ENCODE peak calls at places on chromosomes 3 and 15, in five cellular contexts. Y is thoracic aorta; S is CD4-positive, alpha-beta T cell; H is lung; Q is adrenal gland. L is an unnamed sample.
A peak's percentile ranks its signal among the peaks of the same experiment; 100 is the strongest.

GRCh38 chr15:51403946-51404695 is 62.7 kb downstream of the GLDN start:
- DNase-seq in H (peak; percentile 7), Y (no peak), Q (no peak), S (no peak), L (no peak)

GRCh38 chr3:37620071-37620635 is 241.5 kb upstream of the CTDSPL start:
- DNase-seq in H (no peak), Y (no peak), S (no peak), Q (no peak), L (no peak)

GRCh38 chr3:32551496-32551895 is 19.2 kb downstream of the DYNC1LI1 start:
- DNase-seq in Y (no peak), Q (no peak), S (no peak), H (no peak), L (no peak)

GRCh38 chr3:13494463-13495350 is 14.6 kb downstream of the HDAC11 start:
- DNase-seq in Y (no peak), Q (no peak), S (no peak), H (no peak), L (peak; percentile 77)

GRCh38 chr3:149085828-149086231 is 503 bp downstream of the HLTF start:
- DNase-seq in Y (no peak), Q (peak; percentile 57), S (no peak), H (no peak), L (no peak)

GRCh38 chr15:36598529-36599177 is 19.2 kb downstream of the CDIN1 start:
- DNase-seq in H (no peak), Y (no peak), Q (no peak), S (no peak), L (no peak)

GRCh38 chr3:149454746-149455145 is 19.8 kb upstream of the TM4SF4 start:
- DNase-seq in S (no peak), Q (no peak), Y (no peak), H (no peak), L (no peak)

GRCh38 chr3:148847351-148847750 is 17.7 kb upstream of the CPA3 start:
- DNase-seq in Y (no peak), Q (no peak), H (no peak), S (no peak), L (no peak)

GRCh38 chr3:48518069-48518468 is 14.1 kb upstream of the SHISA5 start:
- DNase-seq in H (no peak), Q (no peak), Y (no peak), S (no peak), L (peak; percentile 84)

GRCh38 chr3:156037356-156037755 is 83.0 kb upstream of the KCNAB1 start:
- DNase-seq in Y (no peak), Q (no peak), H (no peak), S (no peak), L (no peak)

GRCh38 chr15:52227456-52227855 is 36.3 kb upstream of the GNB5 start:
- DNase-seq in Y (peak; percentile 19), H (peak; percentile 58), S (peak; percentile 43), Q (peak; percentile 83), L (no peak)

GRCh38 chr3:121748638-121749275 is 784 bp downstream of the GOLGB1 start:
- DNase-seq in S (no peak), H (peak; percentile 73), Q (peak; percentile 83), Y (no peak), L (no peak)

GRCh38 chr3:47579875-47580274 is 1.2 kb upstream of the CSPG5 start:
- DNase-seq in Y (no peak), Q (no peak), S (no peak), H (no peak), L (no peak)

GRCh38 chr15:38436993-38437392 is 16.9 kb upstream of the FAM98B start:
- DNase-seq in H (no peak), Y (no peak), S (no peak), Q (no peak), L (no peak)

GRCh38 chr3:110227987-110228386 is 843.6 kb upstream of the NECTIN3 start:
- DNase-seq in Y (no peak), H (no peak), S (no peak), Q (no peak), L (no peak)

GRCh38 chr3:63795438-63795837 is 23.7 kb upstream of the C3orf49 start:
- DNase-seq in H (no peak), Q (no peak), S (no peak), Y (no peak), L (no peak)

GRCh38 chr3:143825513-143825912 is 22.8 kb downstream of the SLC9A9 start:
- DNase-seq in H (no peak), Q (peak; percentile 22), Y (no peak), S (no peak), L (no peak)

GRCh38 chr15:87578776-87579175 is 677.8 kb downstream of the NTRK3 start:
- DNase-seq in Y (no peak), Q (no peak), S (no peak), H (no peak), L (no peak)

DNA sequence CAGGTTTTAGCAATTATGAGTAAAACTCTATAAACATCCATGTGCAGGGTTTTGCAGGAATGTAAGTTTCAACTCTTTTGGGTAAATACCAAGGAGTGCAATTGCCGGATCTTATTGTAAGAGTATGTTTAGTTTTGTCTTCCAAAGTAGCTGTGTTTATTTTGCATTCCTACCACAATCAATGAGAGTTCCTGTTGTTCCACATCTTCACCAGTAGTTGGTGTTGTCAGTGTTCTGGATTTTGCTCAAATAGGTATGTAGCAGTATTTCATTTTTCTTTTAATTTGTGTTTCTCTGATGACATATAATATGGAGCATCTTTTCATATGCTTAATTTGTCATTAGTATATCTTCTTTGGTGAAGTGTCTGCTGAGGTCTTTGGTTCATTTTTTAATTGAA is 185.1 kb upstream of the GALNT15 start:
- DNase-seq in H (no peak), Y (no peak), Q (no peak), S (no peak), L (no peak)
- TF ChIP-seq CTCF in H (no peak), Y (no peak), Q (no peak), S (no peak), L (peak; percentile 61)

GRCh38 chr3:194970066-194970465 is 284.4 kb downstream of the FAM43A start:
- DNase-seq in Q (no peak), S (no peak), Y (no peak), H (no peak), L (no peak)

GRCh38 chr3:194971009-194971408 is 285.3 kb downstream of the FAM43A start:
- DNase-seq in H (no peak), Y (no peak), S (no peak), Q (no peak), L (no peak)

GRCh38 chr3:194971965-194972364 is 286.3 kb downstream of the FAM43A start:
- DNase-seq in H (no peak), S (no peak), Y (no peak), Q (no peak), L (no peak)

GRCh38 chr3:194964809-194965208 is 279.1 kb downstream of the FAM43A start:
- DNase-seq in Y (no peak), H (no peak), S (no peak), Q (no peak), L (no peak)

DNA sequence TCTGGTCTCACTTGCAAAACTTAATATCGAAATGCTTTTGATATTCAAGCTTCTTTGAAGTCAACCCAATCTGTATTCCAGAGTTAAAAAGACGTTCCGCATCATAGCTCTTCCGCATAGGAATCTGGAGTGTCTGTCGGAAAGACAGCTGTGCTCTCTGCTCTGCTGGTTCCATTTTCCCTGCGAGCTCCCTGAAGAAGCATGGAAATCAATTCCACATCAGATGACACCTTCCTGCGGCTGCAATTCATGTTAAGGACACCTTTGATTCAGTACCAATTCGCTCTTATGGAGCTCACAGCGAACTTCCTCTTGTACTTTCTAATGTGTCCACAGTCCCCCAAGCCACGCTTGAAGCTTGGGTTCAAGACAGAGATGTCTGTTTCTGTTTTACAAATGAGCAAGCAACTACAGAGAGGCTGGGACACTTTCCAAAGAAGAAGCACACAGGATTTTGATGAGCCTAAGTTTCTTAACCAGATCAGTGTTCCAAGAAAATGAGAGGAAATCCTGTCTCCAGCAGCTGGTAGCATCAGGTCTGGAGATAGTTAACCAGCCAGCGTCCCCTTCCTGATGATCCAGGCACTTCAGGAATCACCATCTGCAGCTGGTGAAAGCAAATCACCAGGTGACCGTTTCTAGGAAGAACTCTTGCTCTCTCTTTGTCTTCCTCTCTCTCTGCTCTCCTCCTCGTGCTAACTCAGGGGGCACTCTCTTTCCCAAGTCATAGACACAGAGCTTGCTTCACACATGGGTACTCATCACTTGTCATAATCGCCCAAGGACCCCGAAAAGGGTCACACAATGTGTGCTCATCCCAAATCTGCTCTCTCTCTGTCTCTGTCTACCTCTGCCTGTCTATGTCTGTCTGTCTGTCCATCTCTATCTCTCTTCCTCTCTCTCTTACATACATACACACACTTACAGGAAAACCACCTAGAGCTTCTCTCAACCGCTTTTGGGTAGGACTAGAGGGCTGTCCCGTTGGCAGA is 281.7 kb downstream of the FAM43A start:
- DNase-seq in Y (no peak), S (no peak), H (no peak), Q (no peak), L (no peak)
- TF ChIP-seq CTCF in Y (no peak), S (no peak), H (no peak), Q (no peak), L (no peak)

DNA sequence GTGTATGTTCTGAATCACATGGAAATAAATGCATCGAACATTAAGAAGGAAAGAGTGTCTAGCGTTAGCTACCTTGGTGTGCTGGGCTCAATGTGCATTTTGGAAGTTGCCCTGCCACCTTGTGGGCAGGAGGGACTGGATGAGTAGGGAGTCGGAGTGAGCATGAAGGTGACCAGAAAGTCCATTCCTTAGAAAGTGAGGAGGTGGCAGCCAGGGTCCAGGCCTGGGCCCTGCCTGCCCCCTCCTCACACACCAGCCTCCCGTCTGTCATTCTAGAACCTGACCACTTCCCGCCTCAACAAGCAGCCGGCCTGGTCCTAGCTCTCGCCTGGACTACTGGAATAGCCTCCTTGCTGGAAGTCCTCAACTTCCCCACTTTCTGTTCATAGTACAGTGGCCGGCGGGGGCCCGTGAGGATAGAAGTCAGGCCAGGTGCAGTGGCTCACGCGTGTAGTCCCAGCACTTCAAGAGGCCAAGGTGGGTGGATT is 10.2 kb upstream of the GATA2 start:
- DNase-seq in S (no peak), Q (no peak), H (peak; percentile 27), Y (no peak), L (no peak)
- TF ChIP-seq CTCF in S (no peak), Q (peak; percentile 3), H (no peak), Y (no peak), L (peak; percentile 55)

DNA sequence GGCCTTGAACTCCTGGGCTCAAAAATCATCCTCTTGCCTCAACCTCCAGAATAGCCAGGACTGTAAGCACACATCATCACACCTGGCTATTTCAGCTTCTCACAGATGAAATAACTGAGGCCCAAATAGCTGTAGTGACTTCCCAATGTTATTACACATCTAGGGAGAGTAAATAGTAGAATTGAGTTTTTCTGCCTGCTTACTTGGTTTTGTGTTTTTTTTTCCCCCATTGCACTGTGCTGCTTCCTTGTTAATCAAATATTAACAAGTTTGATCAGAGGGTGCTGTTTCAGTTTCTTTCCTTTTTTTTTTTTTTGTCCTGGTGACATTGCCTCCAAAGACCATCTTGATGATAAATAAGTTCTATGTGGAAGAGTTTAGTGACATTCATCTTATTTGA is 23.4 kb downstream of the ZNF609 start:
- DNase-seq in S (no peak), Y (no peak), Q (no peak), H (no peak), L (no peak)
- TF ChIP-seq CTCF in S (no peak), Y (no peak), Q (no peak), H (no peak), L (no peak)